ENCODE peak calls at places on chromosomes 4 and X, in five cellular contexts. M is K562, T is HCT116, O is GM23338, W is GM12878. G is an unnamed sample.

GRCh38 chr4:141417387-141417786 is 196.7 kb downstream of the ZNF330 start:
- DNase-seq in O (no peak), T (no peak), W (no peak), M (no peak), G (no peak)

GRCh38 chr4:8828869-8829268 is 42.8 kb downstream of the HMX1 start:
- DNase-seq in W (no peak), O (no peak), T (no peak), M (no peak), G (no peak)

GRCh38 chr4:8643986-8644385 is 51.4 kb downstream of the CPZ start:
- DNase-seq in W (no peak), M (no peak), O (no peak), T (no peak), G (no peak)

GRCh38 chr4:54840992-54841768 is 183.4 kb downstream of the KIT start:
- DNase-seq in M (peak), W (no peak), T (no peak), O (no peak), G (no peak)

GRCh38 chr4:116180056-116180690 is 905.2 kb downstream of the TRAM1L1 start:
- DNase-seq in T (peak), M (no peak), W (no peak), O (peak), G (no peak)

GRCh38 chr4:175511861-175512260 is 300.2 kb downstream of the GPM6A start:
- DNase-seq in O (no peak), M (no peak), W (no peak), T (no peak), G (no peak)

GRCh38 chr4:10584042-10584441 is 100.5 kb downstream of the CLNK start:
- DNase-seq in O (no peak), T (no peak), W (peak), M (no peak), G (peak)

GRCh38 chr4:140238353-140239041 is 84.5 kb upstream of the MAML3 start:
- DNase-seq in T (no peak), M (no peak), O (peak), W (no peak), G (no peak)

GRCh38 chr4:5517372-5517771 is 191.0 kb downstream of the EVC2 start:
- DNase-seq in O (no peak), W (no peak), T (no peak), M (no peak), G (no peak)

GRCh38 chrX:70454441-70455365 is 10.1 kb downstream of the DLG3 start:
- DNase-seq in T (peak), O (peak), M (peak), W (no peak), G (peak)

GRCh38 chrX:108312938-108313337 is 125.3 kb downstream of the COL4A6 start:
- DNase-seq in W (no peak), T (peak), M (no peak), O (peak), G (no peak)
- TF ChIP-seq REST in W (no peak), T (no peak), M (no peak), O (no peak), G (no peak)

GRCh38 chr4:82044141-82044993 is 329.4 kb downstream of the HNRNPD start:
- DNase-seq in W (no peak), T (no peak), M (no peak), O (peak), G (no peak)
- TF ChIP-seq EZH2 in W (no peak), T (no peak), M (no peak), O (no peak), G (no peak)

GRCh38 chrX:73822775-73823174 is 259.8 kb downstream of the CHIC1 start:
- DNase-seq in M (no peak), O (no peak), W (no peak), T (no peak), G (no peak)
- TF ChIP-seq REST in M (no peak), O (no peak), W (no peak), T (no peak), G (no peak)

DNA sequence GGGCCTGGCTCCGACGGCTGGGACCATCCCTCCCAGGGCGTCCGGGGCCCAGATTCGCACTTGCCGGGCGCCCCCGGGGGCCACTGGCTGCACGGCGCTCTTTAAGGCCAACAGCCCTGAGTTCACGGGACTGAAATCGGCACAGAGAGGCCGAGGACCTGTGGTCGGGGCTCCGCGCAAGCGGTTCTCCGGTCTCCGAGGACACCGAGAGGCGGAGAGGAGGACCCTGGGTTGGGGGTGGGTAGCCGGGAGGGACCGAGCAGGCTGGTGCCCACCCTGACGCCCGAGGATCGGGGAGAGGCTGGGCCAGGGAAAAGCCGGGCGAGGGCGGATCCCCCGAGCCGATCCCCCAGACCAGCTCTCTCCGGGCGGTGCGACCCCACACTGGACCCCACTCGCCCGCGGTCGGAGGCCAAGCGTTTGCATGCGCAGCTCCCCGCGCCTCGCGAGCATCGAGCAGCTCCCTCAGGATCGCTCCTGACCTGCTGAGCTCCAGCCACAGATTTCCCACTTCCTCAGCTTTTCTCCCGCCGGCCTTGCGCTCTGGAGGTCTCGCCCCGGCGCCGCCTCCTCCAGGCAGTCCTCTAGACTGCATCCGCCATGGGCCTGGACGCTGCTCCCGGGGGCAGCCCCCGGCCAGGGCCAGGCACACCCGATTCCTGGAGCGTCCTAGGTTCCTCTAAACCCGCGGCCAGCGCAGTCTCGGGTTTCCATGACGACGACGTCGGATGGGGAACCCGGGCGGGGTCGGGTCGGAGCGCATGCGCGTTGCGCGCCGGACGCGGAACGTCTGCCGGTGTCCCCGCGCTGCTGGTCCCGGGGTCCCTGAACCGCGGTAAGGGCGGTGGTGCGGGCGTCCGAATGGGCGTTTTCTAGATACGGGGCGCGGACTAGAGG is 17.6 kb upstream of the NAT8L start:
- DNase-seq in T (peak), W (peak), M (peak), O (peak), G (peak)
- TF ChIP-seq EZH2 in T (no peak), W (no peak), M (no peak), O (peak), G (peak)

GRCh38 chrX:138020941-138021340 is 455.0 kb downstream of the ZIC3 start:
- DNase-seq in O (no peak), T (no peak), W (no peak), M (no peak), G (no peak)

GRCh38 chrX:138031715-138032114 is 465.8 kb downstream of the ZIC3 start:
- DNase-seq in T (no peak), O (no peak), M (no peak), W (no peak), G (no peak)

GRCh38 chrX:138026211-138026610 is 460.3 kb downstream of the ZIC3 start:
- DNase-seq in T (no peak), M (peak), W (no peak), O (peak), G (no peak)
- TF ChIP-seq REST in T (no peak), M (no peak), W (no peak), O (no peak), G (no peak)

GRCh38 chr4:48490012-48490679 is at the start of gene ZAR1:
- DNase-seq in T (no peak), W (no peak), M (no peak), O (peak), G (no peak)
- TF ChIP-seq EZH2 in T (no peak), W (no peak), M (no peak), O (peak), G (no peak)

GRCh38 chrX:1412551-1413161 is 20.7 kb upstream of the SLC25A6 start:
- DNase-seq in O (no peak), M (no peak), T (no peak), W (no peak), G (no peak)
- TF ChIP-seq REST in O (no peak), M (no peak), T (no peak), W (no peak), G (no peak)